ENCODE peak calls at places on chromosomes 6 and 20, in eight cellular contexts. One of them, this sample, is unnamed.

GRCh38 chr20:63465380-63466249 is 6.8 kb downstream of the KCNQ2 start:
- DNase-seq in lower lobe of right lung: no peak
- DNase-seq in H9: no peak
- DNase-seq in uterus: no peak
- DNase-seq in ovary: no peak
- DNase-seq in heart left ventricle: no peak
- DNase-seq in epithelial cell of esophagus: no peak
- DNase-seq in WTC11: no peak
- DNase-seq in this sample: no peak

GRCh38 chr6:115838763-115839401 is 221.8 kb downstream of the FRK start:
- DNase-seq in lower lobe of right lung: no peak
- DNase-seq in H9: peak; percentile 62
- DNase-seq in uterus: no peak
- DNase-seq in ovary: no peak
- DNase-seq in heart left ventricle: no peak
- DNase-seq in epithelial cell of esophagus: peak; percentile 54
- DNase-seq in WTC11: peak; percentile 55
- DNase-seq in this sample: no peak

GRCh38 chr20:57111028-57111373 is 155.4 kb downstream of the BMP7 start:
- DNase-seq in lower lobe of right lung: no peak
- DNase-seq in H9: no peak
- DNase-seq in uterus: no peak
- DNase-seq in ovary: no peak
- DNase-seq in heart left ventricle: no peak
- DNase-seq in epithelial cell of esophagus: no peak
- DNase-seq in WTC11: no peak
- DNase-seq in this sample: no peak

GRCh38 chr6:45353654-45354053 is 24.1 kb downstream of the SUPT3H start:
- DNase-seq in lower lobe of right lung: no peak
- DNase-seq in H9: no peak
- DNase-seq in uterus: no peak
- DNase-seq in ovary: no peak
- DNase-seq in heart left ventricle: no peak
- DNase-seq in epithelial cell of esophagus: no peak
- DNase-seq in WTC11: no peak
- DNase-seq in this sample: no peak

GRCh38 chr20:50546729-50547314 is 36.6 kb downstream of the PTPN1 start:
- DNase-seq in lower lobe of right lung: no peak
- DNase-seq in H9: no peak
- DNase-seq in uterus: no peak
- DNase-seq in ovary: no peak
- DNase-seq in heart left ventricle: no peak
- DNase-seq in epithelial cell of esophagus: no peak
- DNase-seq in WTC11: no peak
- DNase-seq in this sample: no peak

GRCh38 chr6:67393356-67393755 is 1241.7 kb upstream of the ADGRB3 start:
- DNase-seq in lower lobe of right lung: no peak
- DNase-seq in H9: no peak
- DNase-seq in uterus: no peak
- DNase-seq in ovary: no peak
- DNase-seq in heart left ventricle: no peak
- DNase-seq in epithelial cell of esophagus: no peak
- DNase-seq in WTC11: no peak
- DNase-seq in this sample: no peak

GRCh38 chr20:19735446-19735845 is 22.6 kb upstream of the RIN2 start:
- DNase-seq in lower lobe of right lung: no peak
- DNase-seq in H9: peak; percentile 48
- DNase-seq in uterus: peak; percentile 58
- DNase-seq in ovary: peak; percentile 53
- DNase-seq in heart left ventricle: peak; percentile 71
- DNase-seq in epithelial cell of esophagus: peak; percentile 98
- DNase-seq in WTC11: no peak
- DNase-seq in this sample: no peak

GRCh38 chr20:37384683-37385174 is 38.8 kb downstream of the SRC start:
- DNase-seq in lower lobe of right lung: peak; percentile 80
- DNase-seq in H9: peak; percentile 68
- DNase-seq in uterus: peak; percentile 81
- DNase-seq in ovary: peak; percentile 69
- DNase-seq in heart left ventricle: peak; percentile 56
- DNase-seq in epithelial cell of esophagus: peak; percentile 46
- DNase-seq in WTC11: peak; percentile 82
- DNase-seq in this sample: no peak

GRCh38 chr6:65707134-65707826 is at the start of gene EYS:
- DNase-seq in lower lobe of right lung: no peak
- DNase-seq in H9: no peak
- DNase-seq in uterus: no peak
- DNase-seq in ovary: no peak
- DNase-seq in heart left ventricle: no peak
- DNase-seq in epithelial cell of esophagus: peak; percentile 31
- DNase-seq in WTC11: no peak
- DNase-seq in this sample: no peak

GRCh38 chr6:132456700-132457143 is 55.4 kb upstream of the MOXD1 start:
- DNase-seq in lower lobe of right lung: peak; percentile 64
- DNase-seq in H9: no peak
- DNase-seq in uterus: no peak
- DNase-seq in ovary: no peak
- DNase-seq in heart left ventricle: peak; percentile 47
- DNase-seq in epithelial cell of esophagus: no peak
- DNase-seq in WTC11: no peak
- DNase-seq in this sample: no peak

GRCh38 chr20:18832801-18833200 is 19.2 kb downstream of the SCP2D1 start:
- DNase-seq in lower lobe of right lung: no peak
- DNase-seq in H9: no peak
- DNase-seq in uterus: peak; percentile 73
- DNase-seq in ovary: no peak
- DNase-seq in heart left ventricle: no peak
- DNase-seq in epithelial cell of esophagus: no peak
- DNase-seq in WTC11: no peak
- DNase-seq in this sample: no peak

GRCh38 chr6:146544783-146545182 is 1.1 kb downstream of the RAB32 start:
- DNase-seq in lower lobe of right lung: no peak
- DNase-seq in H9: no peak
- DNase-seq in uterus: no peak
- DNase-seq in ovary: no peak
- DNase-seq in heart left ventricle: no peak
- DNase-seq in epithelial cell of esophagus: peak; percentile 6
- DNase-seq in WTC11: no peak
- DNase-seq in this sample: no peak

GRCh38 chr6:146545608-146546007 is 2.0 kb downstream of the RAB32 start:
- DNase-seq in lower lobe of right lung: no peak
- DNase-seq in H9: no peak
- DNase-seq in uterus: no peak
- DNase-seq in ovary: no peak
- DNase-seq in heart left ventricle: no peak
- DNase-seq in epithelial cell of esophagus: peak; percentile 37
- DNase-seq in WTC11: no peak
- DNase-seq in this sample: peak; percentile 36

GRCh38 chr6:146542881-146543210 is 787 bp upstream of the RAB32 start:
- DNase-seq in lower lobe of right lung: no peak
- DNase-seq in H9: no peak
- DNase-seq in uterus: no peak
- DNase-seq in ovary: no peak
- DNase-seq in heart left ventricle: no peak
- DNase-seq in epithelial cell of esophagus: no peak
- DNase-seq in WTC11: no peak
- DNase-seq in this sample: no peak

GRCh38 chr6:146543940-146544661 is 468 bp downstream of the RAB32 start:
- DNase-seq in lower lobe of right lung: peak; percentile 71
- DNase-seq in H9: peak; percentile 54
- DNase-seq in uterus: no peak
- DNase-seq in ovary: peak; percentile 52
- DNase-seq in heart left ventricle: peak; percentile 23
- DNase-seq in epithelial cell of esophagus: peak; percentile 41
- DNase-seq in WTC11: peak; percentile 27
- DNase-seq in this sample: no peak

GRCh38 chr6:146543211-146543939 is at the start of gene RAB32:
- DNase-seq in lower lobe of right lung: peak; percentile 98
- DNase-seq in H9: peak; percentile 85
- DNase-seq in uterus: peak; percentile 93
- DNase-seq in ovary: peak; percentile 91
- DNase-seq in heart left ventricle: peak; percentile 95
- DNase-seq in epithelial cell of esophagus: peak; percentile 88
- DNase-seq in WTC11: peak; percentile 82
- DNase-seq in this sample: peak; percentile 80
- TF ChIP-seq CTCF in lower lobe of right lung: peak; percentile 81
- TF ChIP-seq CTCF in H9: peak; percentile 77
- TF ChIP-seq CTCF in uterus: peak; percentile 70
- TF ChIP-seq CTCF in ovary: peak; percentile 66
- TF ChIP-seq CTCF in heart left ventricle: peak; percentile 89
- TF ChIP-seq CTCF in epithelial cell of esophagus: peak; percentile 17
- TF ChIP-seq CTCF in WTC11: peak; percentile 47
- TF ChIP-seq CTCF in this sample: peak; percentile 34

GRCh38 chr6:5276596-5276995 is 15.3 kb downstream of the FARS2 start:
- DNase-seq in lower lobe of right lung: no peak
- DNase-seq in H9: no peak
- DNase-seq in uterus: no peak
- DNase-seq in ovary: no peak
- DNase-seq in heart left ventricle: no peak
- DNase-seq in epithelial cell of esophagus: no peak
- DNase-seq in WTC11: no peak
- DNase-seq in this sample: no peak

GRCh38 chr6:5277589-5277988 is 16.3 kb downstream of the FARS2 start:
- DNase-seq in lower lobe of right lung: no peak
- DNase-seq in H9: no peak
- DNase-seq in uterus: no peak
- DNase-seq in ovary: no peak
- DNase-seq in heart left ventricle: no peak
- DNase-seq in epithelial cell of esophagus: no peak
- DNase-seq in WTC11: no peak
- DNase-seq in this sample: no peak

GRCh38 chr6:5274231-5274630 is 12.9 kb downstream of the FARS2 start:
- DNase-seq in lower lobe of right lung: no peak
- DNase-seq in H9: no peak
- DNase-seq in uterus: no peak
- DNase-seq in ovary: no peak
- DNase-seq in heart left ventricle: no peak
- DNase-seq in epithelial cell of esophagus: no peak
- DNase-seq in WTC11: no peak
- DNase-seq in this sample: no peak

GRCh38 chr6:5278047-5278446 is 16.7 kb downstream of the FARS2 start:
- DNase-seq in lower lobe of right lung: no peak
- DNase-seq in H9: no peak
- DNase-seq in uterus: no peak
- DNase-seq in ovary: no peak
- DNase-seq in heart left ventricle: no peak
- DNase-seq in epithelial cell of esophagus: no peak
- DNase-seq in WTC11: no peak
- DNase-seq in this sample: no peak

DNA sequence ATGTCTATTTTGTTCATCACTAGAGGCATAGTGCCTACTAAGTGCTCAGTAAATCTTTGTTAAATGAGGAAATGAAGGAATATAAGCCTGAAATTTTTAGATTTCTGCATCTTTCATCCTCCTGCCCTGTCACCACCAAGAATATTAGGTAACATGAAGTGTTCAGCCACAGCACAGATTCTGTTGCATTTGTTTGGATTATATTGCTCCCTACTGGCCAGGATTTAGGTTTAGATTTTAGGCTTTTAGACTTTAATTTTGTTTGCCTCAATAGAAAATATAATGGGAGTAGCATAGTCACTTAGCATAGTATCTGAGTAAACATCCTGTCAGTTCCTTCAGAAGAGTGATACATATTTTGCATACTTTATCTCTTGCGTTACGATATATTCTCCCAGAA is 14.2 kb downstream of the FARS2 start:
- DNase-seq in lower lobe of right lung: no peak
- DNase-seq in H9: no peak
- DNase-seq in uterus: no peak
- DNase-seq in ovary: no peak
- DNase-seq in heart left ventricle: no peak
- DNase-seq in epithelial cell of esophagus: no peak
- DNase-seq in WTC11: no peak
- DNase-seq in this sample: no peak
- TF ChIP-seq CTCF in lower lobe of right lung: no peak
- TF ChIP-seq CTCF in H9: no peak
- TF ChIP-seq CTCF in uterus: no peak
- TF ChIP-seq CTCF in ovary: no peak
- TF ChIP-seq CTCF in heart left ventricle: no peak
- TF ChIP-seq CTCF in epithelial cell of esophagus: no peak
- TF ChIP-seq CTCF in WTC11: no peak
- TF ChIP-seq CTCF in this sample: no peak

GRCh38 chr6:119966484-119966883 is 616.9 kb upstream of the MAN1A1 start:
- DNase-seq in lower lobe of right lung: no peak
- DNase-seq in H9: peak; percentile 78
- DNase-seq in uterus: no peak
- DNase-seq in ovary: no peak
- DNase-seq in heart left ventricle: no peak
- DNase-seq in epithelial cell of esophagus: peak; percentile 11
- DNase-seq in WTC11: peak; percentile 86
- DNase-seq in this sample: no peak
- TF ChIP-seq CTCF in lower lobe of right lung: peak; percentile 12
- TF ChIP-seq CTCF in H9: peak; percentile 75
- TF ChIP-seq CTCF in uterus: no peak
- TF ChIP-seq CTCF in ovary: no peak
- TF ChIP-seq CTCF in heart left ventricle: no peak
- TF ChIP-seq CTCF in epithelial cell of esophagus: no peak
- TF ChIP-seq CTCF in WTC11: peak; percentile 63
- TF ChIP-seq CTCF in this sample: no peak

GRCh38 chr6:71584712-71585436 is 296.3 kb downstream of the OGFRL1 start:
- DNase-seq in lower lobe of right lung: no peak
- DNase-seq in H9: no peak
- DNase-seq in uterus: no peak
- DNase-seq in ovary: no peak
- DNase-seq in heart left ventricle: no peak
- DNase-seq in epithelial cell of esophagus: no peak
- DNase-seq in WTC11: no peak
- DNase-seq in this sample: no peak

GRCh38 chr6:71588490-71588889 is 297.9 kb upstream of the RIMS1 start:
- DNase-seq in lower lobe of right lung: no peak
- DNase-seq in H9: peak; percentile 29
- DNase-seq in uterus: no peak
- DNase-seq in ovary: no peak
- DNase-seq in heart left ventricle: no peak
- DNase-seq in epithelial cell of esophagus: no peak
- DNase-seq in WTC11: peak; percentile 38
- DNase-seq in this sample: no peak

GRCh38 chr6:71589254-71589653 is 297.1 kb upstream of the RIMS1 start:
- DNase-seq in lower lobe of right lung: no peak
- DNase-seq in H9: no peak
- DNase-seq in uterus: no peak
- DNase-seq in ovary: no peak
- DNase-seq in heart left ventricle: no peak
- DNase-seq in epithelial cell of esophagus: peak; percentile 61
- DNase-seq in WTC11: no peak
- DNase-seq in this sample: no peak

GRCh38 chr6:71582820-71583219 is 294.2 kb downstream of the OGFRL1 start:
- DNase-seq in lower lobe of right lung: no peak
- DNase-seq in H9: no peak
- DNase-seq in uterus: no peak
- DNase-seq in ovary: no peak
- DNase-seq in heart left ventricle: no peak
- DNase-seq in epithelial cell of esophagus: no peak
- DNase-seq in WTC11: no peak
- DNase-seq in this sample: no peak

DNA sequence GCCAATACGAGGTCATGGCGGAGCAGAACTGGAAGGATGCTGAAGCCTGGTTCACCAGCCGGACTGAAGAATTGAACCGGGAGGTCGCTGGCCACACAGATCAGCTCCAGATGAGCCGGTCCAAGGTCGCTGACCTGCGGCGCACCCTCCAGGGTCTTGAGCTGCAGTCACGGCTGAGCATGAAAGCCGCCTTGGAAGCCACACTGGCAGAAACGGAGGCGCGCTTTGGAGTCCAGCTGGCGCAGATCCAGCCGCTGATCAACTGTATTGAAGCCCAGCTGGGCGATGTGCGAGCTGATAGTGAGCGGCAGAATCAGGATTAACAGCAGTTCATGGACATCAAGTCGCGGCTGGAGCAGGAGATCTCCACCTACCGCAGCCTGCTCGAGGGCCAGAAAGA is 296.9 kb downstream of the OGFRL1 start:
- DNase-seq in lower lobe of right lung: no peak
- DNase-seq in H9: no peak
- DNase-seq in uterus: no peak
- DNase-seq in ovary: no peak
- DNase-seq in heart left ventricle: peak; percentile 5
- DNase-seq in epithelial cell of esophagus: no peak
- DNase-seq in WTC11: no peak
- DNase-seq in this sample: no peak
- TF ChIP-seq CTCF in lower lobe of right lung: no peak
- TF ChIP-seq CTCF in H9: no peak
- TF ChIP-seq CTCF in uterus: no peak
- TF ChIP-seq CTCF in ovary: no peak
- TF ChIP-seq CTCF in heart left ventricle: no peak
- TF ChIP-seq CTCF in epithelial cell of esophagus: no peak
- TF ChIP-seq CTCF in WTC11: no peak
- TF ChIP-seq CTCF in this sample: no peak